ENCODE peak calls at places on chromosomes 1 and 21, in seven cellular contexts. One of them, this sample, is unnamed.

GRCh38 chr1:154860154-154860870 is 9.8 kb downstream of the KCNN3 start:
- DNase-seq in AG04450: no peak
- DNase-seq in HT-29: no peak
- DNase-seq in EH: no peak
- DNase-seq in kidney: no peak
- DNase-seq in non-pigmented ciliary epithelial cell: no peak
- DNase-seq in Karpas-422: peak; percentile 96
- DNase-seq in this sample: no peak

GRCh38 chr1:177442580-177442979 is 271.8 kb downstream of the BRINP2 start:
- DNase-seq in AG04450: no peak
- DNase-seq in HT-29: no peak
- DNase-seq in EH: no peak
- DNase-seq in kidney: no peak
- DNase-seq in non-pigmented ciliary epithelial cell: no peak
- DNase-seq in Karpas-422: no peak
- DNase-seq in this sample: no peak

GRCh38 chr1:198680174-198680871 is 41.5 kb downstream of the PTPRC start:
- DNase-seq in AG04450: no peak
- DNase-seq in HT-29: no peak
- DNase-seq in EH: no peak
- DNase-seq in kidney: no peak
- DNase-seq in non-pigmented ciliary epithelial cell: no peak
- DNase-seq in Karpas-422: peak; percentile 67
- DNase-seq in this sample: no peak

GRCh38 chr21:16102113-16102512 is 372.3 kb downstream of the USP25 start:
- DNase-seq in AG04450: no peak
- DNase-seq in HT-29: no peak
- DNase-seq in EH: no peak
- DNase-seq in kidney: no peak
- DNase-seq in non-pigmented ciliary epithelial cell: no peak
- DNase-seq in Karpas-422: no peak
- DNase-seq in this sample: no peak

GRCh38 chr1:153544453-153545066 is 1.0 kb downstream of the S100A4 start:
- DNase-seq in AG04450: no peak
- DNase-seq in HT-29: no peak
- DNase-seq in EH: no peak
- DNase-seq in kidney: peak; percentile 56
- DNase-seq in non-pigmented ciliary epithelial cell: no peak
- DNase-seq in Karpas-422: no peak
- DNase-seq in this sample: no peak

GRCh38 chr1:181159451-181160151 is 71.1 kb downstream of the IER5 start:
- DNase-seq in AG04450: no peak
- DNase-seq in HT-29: peak; percentile 64
- DNase-seq in EH: peak; percentile 64
- DNase-seq in kidney: no peak
- DNase-seq in non-pigmented ciliary epithelial cell: no peak
- DNase-seq in Karpas-422: no peak
- DNase-seq in this sample: no peak

GRCh38 chr21:36156815-36157670 is at the start of gene DOP1B:
- DNase-seq in AG04450: no peak
- DNase-seq in HT-29: no peak
- DNase-seq in EH: no peak
- DNase-seq in kidney: peak; percentile 83
- DNase-seq in non-pigmented ciliary epithelial cell: no peak
- DNase-seq in Karpas-422: peak; percentile 48
- DNase-seq in this sample: no peak

GRCh38 chr1:8571200-8571984 is 246.0 kb downstream of the RERE start:
- DNase-seq in AG04450: no peak
- DNase-seq in HT-29: peak; percentile 36
- DNase-seq in EH: peak; percentile 42
- DNase-seq in kidney: no peak
- DNase-seq in non-pigmented ciliary epithelial cell: no peak
- DNase-seq in Karpas-422: peak; percentile 65
- DNase-seq in this sample: peak; percentile 29

GRCh38 chr1:27590917-27591508 is 12.9 kb downstream of the AHDC1 start:
- DNase-seq in AG04450: no peak
- DNase-seq in HT-29: no peak
- DNase-seq in EH: no peak
- DNase-seq in kidney: no peak
- DNase-seq in non-pigmented ciliary epithelial cell: no peak
- DNase-seq in Karpas-422: no peak
- DNase-seq in this sample: no peak

GRCh38 chr1:76433528-76433927 is 359.0 kb downstream of the ST6GALNAC3 start:
- DNase-seq in AG04450: no peak
- DNase-seq in HT-29: no peak
- DNase-seq in EH: peak; percentile 26
- DNase-seq in kidney: no peak
- DNase-seq in non-pigmented ciliary epithelial cell: no peak
- DNase-seq in Karpas-422: no peak
- DNase-seq in this sample: no peak

GRCh38 chr1:221418346-221418745 is 323.5 kb downstream of the DUSP10 start:
- DNase-seq in AG04450: no peak
- DNase-seq in HT-29: no peak
- DNase-seq in EH: peak; percentile 74
- DNase-seq in kidney: no peak
- DNase-seq in non-pigmented ciliary epithelial cell: no peak
- DNase-seq in Karpas-422: no peak
- DNase-seq in this sample: peak; percentile 63

This sample was measured in astrocyte of the cerebellum.